ENCODE peak calls at places on chromosomes 16 and 17, in ten cellular contexts. D is mammary epithelial cell; S is G401; R is activated CD8-positive, alpha-beta T cell treated with anti-CD3 and anti-CD28 coated beads, Interleukin-2, amount 10 ng/mL, durations not matched to agents 7 days and 5 days; K is posterior cingulate gyrus; T is WTC11; Y is iris pigment epithelial cell; G is endodermal cell; P is effector memory CD8-positive, alpha-beta T cell; M is substantia nigra. Z is an unnamed sample.

GRCh38 chr17:32103476-32104113 is 38.7 kb upstream of the RHOT1 start:
- DNase-seq in M (no peak), R (peak), K (peak), S (peak), D (no peak), Y (no peak), T (no peak), G (no peak), P (no peak), Z (no peak)

GRCh38 chr17:78391843-78392242 is 13.4 kb downstream of the PGS1 start:
- DNase-seq in T (no peak), R (no peak), D (peak), Y (peak), M (no peak), K (no peak), S (no peak), G (no peak), P (no peak), Z (no peak)

GRCh38 chr16:19104591-19104990 is 9.2 kb upstream of the ITPRIPL2 start:
- DNase-seq in Y (no peak), S (no peak), D (no peak), R (no peak), M (no peak), T (no peak), G (peak), P (no peak), K (no peak), Z (no peak)

GRCh38 chr17:42233148-42233547 is 38.9 kb upstream of the GHDC start:
- DNase-seq in K (no peak), S (no peak), M (no peak), D (peak), Y (peak), P (no peak), T (no peak), G (no peak), R (no peak), Z (no peak)

GRCh38 chr17:44688675-44689491 is 693 bp downstream of the CCDC43 start:
- DNase-seq in M (no peak), R (peak), T (no peak), K (no peak), Y (no peak), D (peak), S (no peak), P (no peak), G (no peak), Z (no peak)

GRCh38 chr17:31061678-31062077 is 33.1 kb upstream of the NF1 start:
- DNase-seq in R (no peak), Y (no peak), S (no peak), M (no peak), D (no peak), P (no peak), T (peak), K (no peak), G (peak), Z (no peak)

GRCh38 chr16:81224836-81225235 is 13.7 kb upstream of the BCO1 start:
- DNase-seq in K (no peak), S (no peak), D (no peak), Y (no peak), G (no peak), P (no peak), T (no peak), M (no peak), R (no peak), Z (no peak)

GRCh38 chr17:61405686-61406542 is 6.3 kb downstream of the TBX2 start:
- DNase-seq in T (peak), Y (no peak), R (no peak), M (no peak), S (no peak), P (no peak), K (peak), G (peak), D (no peak), Z (no peak)

GRCh38 chr17:78459696-78460095 is 81.2 kb downstream of the PGS1 start:
- DNase-seq in S (no peak), D (no peak), M (no peak), Y (no peak), K (no peak), R (no peak), P (no peak), T (no peak), G (no peak), Z (no peak)

GRCh38 chr17:69448431-69449102 is 34.1 kb downstream of the MAP2K6 start:
- DNase-seq in D (no peak), P (no peak), S (peak), T (peak), Y (peak), M (no peak), R (no peak), G (peak), K (peak), Z (no peak)

GRCh38 chr17:78122991-78123249 is 5.6 kb downstream of the TMC6 start:
- DNase-seq in S (no peak), K (no peak), G (no peak), Y (no peak), T (no peak), P (no peak), M (no peak), R (no peak), D (no peak), Z (no peak)

GRCh38 chr16:14148016-14148415 is 76.9 kb downstream of the MRTFB start:
- DNase-seq in G (no peak), P (no peak), S (no peak), R (no peak), Y (peak), M (no peak), D (no peak), T (no peak), K (no peak), Z (no peak)

GRCh38 chr16:35185366-35186044 is 1726.1 kb downstream of the TP53TG3F start:
- DNase-seq in P (no peak), G (no peak), K (no peak), T (no peak), R (no peak), Y (no peak), D (no peak), M (no peak), S (no peak), Z (no peak)

GRCh38 chr17:67557921-67558320 is 159.8 kb upstream of the NOL11 start:
- DNase-seq in S (no peak), D (no peak), G (peak), R (no peak), K (no peak), T (no peak), M (no peak), Y (peak), P (no peak), Z (no peak)

GRCh38 chr16:89615596-89616090 is 2.2 kb downstream of the DPEP1 start:
- DNase-seq in R (no peak), S (no peak), D (no peak), K (no peak), Y (no peak), M (no peak), G (peak), P (no peak), T (peak), Z (peak)

GRCh38 chr17:41893384-41893783 is 25.4 kb downstream of the ACLY start:
- DNase-seq in M (no peak), T (no peak), Y (no peak), K (no peak), R (no peak), D (no peak), G (no peak), P (no peak), S (no peak), Z (no peak)

GRCh38 chr17:43068570-43069367 is 43.7 kb downstream of the RND2 start:
- DNase-seq in Y (peak), G (no peak), T (no peak), P (no peak), S (no peak), D (no peak), R (no peak), K (no peak), M (no peak), Z (no peak)

GRCh38 chr17:30312218-30312617 is 20.5 kb upstream of the BLMH start:
- DNase-seq in S (no peak), Y (no peak), M (no peak), G (no peak), R (no peak), T (no peak), P (no peak), D (no peak), K (no peak), Z (no peak)

GRCh38 chr16:87968541-87968940 is 17.3 kb downstream of the BANP start:
- DNase-seq in D (no peak), R (no peak), S (no peak), P (no peak), Y (peak), T (no peak), K (no peak), M (no peak), G (no peak), Z (no peak)

GRCh38 chr17:50905460-50905803 is 39.3 kb upstream of the TOB1 start:
- DNase-seq in T (peak), Y (no peak), S (no peak), R (no peak), M (no peak), D (no peak), G (peak), P (no peak), K (no peak), Z (no peak)